ENCODE peak calls at places on chromosomes 13 and 19, in four cellular contexts. K is cardiac fibroblast, E is foreskin fibroblast, R is fibroblast of lung. P is an unnamed sample.
A peak's percentile ranks its signal among the peaks of the same experiment; 100 is the strongest.

GRCh38 chr19:38221421-38221820 is 2.6 kb downstream of the DPF1 start:
- DNase-seq in K (no peak), E (no peak), R (no peak), P (no peak)

GRCh38 chr13:98975822-98976261 is 2.0 kb downstream of the DOCK9 start:
- DNase-seq in K (peak; percentile 41), E (no peak), R (no peak), P (peak; percentile 15)

GRCh38 chr13:36261976-36262375 is 35.6 kb downstream of the CCDC169 start:
- DNase-seq in K (peak; percentile 73), E (peak; percentile 11), R (peak; percentile 37), P (no peak)

GRCh38 chr19:33298146-33298911 is 4.0 kb downstream of the CEBPA start:
- DNase-seq in K (no peak), E (no peak), R (no peak), P (no peak)

GRCh38 chr13:24631922-24632321 is 48.3 kb upstream of the ATP12A start:
- DNase-seq in K (no peak), E (no peak), R (no peak), P (no peak)

GRCh38 chr13:108342369-108343289 is 73.1 kb downstream of the TNFSF13B start:
- DNase-seq in K (peak; percentile 68), E (peak; percentile 4), R (peak; percentile 53), P (peak; percentile 55)

GRCh38 chr13:90933097-90933826 is 414.2 kb upstream of the MIR17HG start:
- DNase-seq in K (no peak), E (no peak), R (no peak), P (no peak)

GRCh38 chr13:65783383-65783782 is 1446.8 kb downstream of the PCDH9 start:
- DNase-seq in K (no peak), E (no peak), R (no peak), P (no peak)

GRCh38 chr19:46493236-46494114 is 2.2 kb downstream of the PNMA8B start:
- DNase-seq in K (peak; percentile 20), E (no peak), R (no peak), P (no peak)

GRCh38 chr19:3471954-3472655 is 8.2 kb downstream of the SMIM24 start:
- DNase-seq in K (no peak), E (no peak), R (peak; percentile 17), P (no peak)

GRCh38 chr19:49222528-49222927 is 64.9 kb downstream of the TRPM4 start:
- DNase-seq in K (no peak), E (no peak), R (no peak), P (no peak)

GRCh38 chr19:14375055-14375581 is 6.1 kb upstream of the ADGRE5 start:
- DNase-seq in K (no peak), E (no peak), R (no peak), P (no peak)

GRCh38 chr13:51058461-51059167 is 52.5 kb downstream of the C13orf42 start:
- DNase-seq in K (no peak), E (no peak), R (no peak), P (peak; percentile 30)

GRCh38 chr13:65555973-65556372 is 1674.2 kb downstream of the PCDH9 start:
- DNase-seq in K (no peak), E (no peak), R (no peak), P (no peak)

GRCh38 chr13:33723772-33724435 is 94.0 kb upstream of the RFC3 start:
- DNase-seq in K (peak; percentile 94), E (peak; percentile 74), R (peak; percentile 91), P (peak; percentile 82)

GRCh38 chr13:22812793-22813192 is 368.0 kb upstream of the SGCG start:
- DNase-seq in K (no peak), E (no peak), R (no peak), P (no peak)

GRCh38 chr19:49847731-49848696 is 2.9 kb upstream of the PTOV1 start:
- DNase-seq in K (peak; percentile 93), E (peak; percentile 82), R (peak; percentile 90), P (peak; percentile 92)

GRCh38 chr13:20550799-20551198 is 16.2 kb upstream of the IFT88 start:
- DNase-seq in K (no peak), E (peak; percentile 3), R (no peak), P (peak; percentile 7)

GRCh38 chr19:6354098-6354674 is 7.1 kb upstream of the CLPP start:
- DNase-seq in K (peak; percentile 43), E (no peak), R (peak; percentile 22), P (no peak)

GRCh38 chr13:88162076-88162702 is 491.0 kb downstream of the SLITRK5 start:
- DNase-seq in K (no peak), E (no peak), R (no peak), P (no peak)

GRCh38 chr19:2573916-2574315 is 98.0 kb downstream of the GADD45B start:
- DNase-seq in K (no peak), E (no peak), R (no peak), P (no peak)

GRCh38 chr13:113927661-113928581 is 46.0 kb downstream of the C13orf46 start:
- DNase-seq in K (peak; percentile 84), E (peak; percentile 98), R (peak; percentile 97), P (peak; percentile 89)

GRCh38 chr19:7550169-7550770 is 14.8 kb downstream of the PNPLA6 start:
- DNase-seq in K (no peak), E (no peak), R (no peak), P (no peak)

GRCh38 chr19:3075605-3076431 is 13.5 kb upstream of the TLE5 start:
- DNase-seq in K (peak; percentile 33), E (no peak), R (no peak), P (no peak)

GRCh38 chr13:24234200-24234915 is 73.8 kb downstream of the SPATA13 start:
- DNase-seq in K (no peak), E (no peak), R (no peak), P (no peak)

GRCh38 chr13:49669735-49670309 is 21.5 kb downstream of the EBPL start:
- DNase-seq in K (peak; percentile 75), E (peak; percentile 63), R (peak; percentile 86), P (peak; percentile 79)

GRCh38 chr13:20312292-20312691 is 80.2 kb upstream of the GJB6 start:
- DNase-seq in K (no peak), E (no peak), R (no peak), P (no peak)

GRCh38 chr19:47230921-47231214 is at the start of gene BBC3:
- DNase-seq in K (no peak), E (no peak), R (no peak), P (no peak)

GRCh38 chr19:2636897-2637683 is 65.4 kb downstream of the GNG7 start:
- DNase-seq in K (peak; percentile 60), E (no peak), R (peak; percentile 41), P (peak; percentile 42)

GRCh38 chr13:112012004-112012704 is 54.8 kb upstream of the SOX1 start:
- DNase-seq in K (no peak), E (no peak), R (no peak), P (no peak)

GRCh38 chr19:46404039-46404883 is 9.1 kb downstream of the CCDC8 start:
- DNase-seq in K (no peak), E (peak; percentile 55), R (peak; percentile 63), P (peak; percentile 34)

GRCh38 chr19:33755314-33756020 is 41.2 kb upstream of the KCTD15 start:
- DNase-seq in K (no peak), E (no peak), R (no peak), P (no peak)

GRCh38 chr13:34124912-34125311 is 307.0 kb downstream of the RFC3 start:
- DNase-seq in K (no peak), E (no peak), R (no peak), P (no peak)

GRCh38 chr13:65913173-65913572 is 1317.0 kb downstream of the PCDH9 start:
- DNase-seq in K (peak; percentile 95), E (peak; percentile 85), R (peak; percentile 88), P (peak; percentile 90)

GRCh38 chr19:43300876-43301765 is 31.8 kb upstream of the PSG9 start:
- DNase-seq in K (peak; percentile 27), E (no peak), R (no peak), P (no peak)

GRCh38 chr19:51146751-51147150 is 4.7 kb downstream of the SIGLEC7 start:
- DNase-seq in K (no peak), E (no peak), R (no peak), P (no peak)

GRCh38 chr19:51150627-51151026 is 8.5 kb downstream of the SIGLEC7 start:
- DNase-seq in K (no peak), E (no peak), R (no peak), P (no peak)

GRCh38 chr19:51147663-51148062 is 5.6 kb downstream of the SIGLEC7 start:
- DNase-seq in K (no peak), E (no peak), R (no peak), P (no peak)

GRCh38 chr19:51145926-51146493 is 3.9 kb downstream of the SIGLEC7 start:
- DNase-seq in K (no peak), E (no peak), R (no peak), P (no peak)

GRCh38 chr19:51148571-51148970 is 6.5 kb downstream of the SIGLEC7 start:
- DNase-seq in K (no peak), E (no peak), R (no peak), P (no peak)
- TF ChIP-seq CTCF in K (no peak), E (no peak), R (no peak), P (no peak)

DNA sequence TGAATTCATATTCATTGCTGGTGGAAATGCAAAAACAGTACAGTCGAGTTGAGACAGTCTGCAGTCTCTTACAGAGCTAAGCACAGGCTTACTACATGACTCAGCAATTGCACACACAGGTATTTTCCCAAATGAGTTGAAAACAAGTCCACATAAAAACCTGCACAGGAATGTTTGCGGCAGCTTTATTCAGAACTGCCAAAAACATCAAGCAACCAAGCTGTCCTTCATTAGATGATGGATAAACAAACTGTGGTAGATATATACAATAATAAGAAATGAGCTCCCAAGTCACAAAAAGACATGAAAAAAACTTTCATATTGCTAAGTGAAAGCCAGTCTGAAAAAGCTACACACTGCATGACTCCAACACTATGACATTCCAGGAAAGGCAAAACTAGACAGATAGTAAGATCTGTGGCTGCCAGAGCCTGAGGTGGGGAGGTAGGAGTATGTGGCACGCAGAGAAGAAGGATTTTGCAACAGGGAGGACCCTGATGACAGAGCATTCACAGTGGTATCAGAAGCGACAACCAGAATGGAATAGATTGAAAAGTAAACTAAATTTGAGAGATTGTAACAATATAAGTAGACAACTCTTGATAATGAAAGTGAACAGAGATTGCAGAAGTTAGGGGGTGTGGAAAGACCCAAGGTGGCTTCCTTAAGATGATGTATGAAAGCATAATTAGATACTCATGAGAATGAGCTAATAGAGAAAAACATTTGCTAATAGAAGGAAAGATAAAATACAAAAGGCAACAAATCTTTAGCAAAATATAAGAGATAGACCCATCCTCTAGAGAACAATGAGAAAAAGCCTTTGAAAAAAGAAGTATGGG is 52.7 kb downstream of the TSC22D1 start:
- DNase-seq in K (peak; percentile 84), E (peak; percentile 3), R (peak; percentile 44), P (peak; percentile 79)
- H3K4me3 ChIP-seq in K (peak overlapping the region; percentile 22), E (no peak overlapping the region), R (no peak overlapping the region), P (no peak overlapping the region)

GRCh38 chr13:107296804-107297203 is 728.9 kb upstream of the ARGLU1 start:
- DNase-seq in K (peak; percentile 5), E (no peak), R (peak; percentile 26), P (peak; percentile 15)

GRCh38 chr13:107305178-107305577 is 737.2 kb upstream of the ARGLU1 start:
- DNase-seq in K (no peak), E (no peak), R (no peak), P (no peak)

GRCh38 chr13:107299717-107300116 is 731.8 kb upstream of the ARGLU1 start:
- DNase-seq in K (no peak), E (no peak), R (no peak), P (no peak)

GRCh38 chr13:107301724-107302374 is 733.9 kb upstream of the ARGLU1 start:
- DNase-seq in K (no peak), E (no peak), R (peak; percentile 26), P (no peak)
- TF ChIP-seq CTCF in K (no peak), E (no peak), R (peak; percentile 18), P (no peak)

DNA sequence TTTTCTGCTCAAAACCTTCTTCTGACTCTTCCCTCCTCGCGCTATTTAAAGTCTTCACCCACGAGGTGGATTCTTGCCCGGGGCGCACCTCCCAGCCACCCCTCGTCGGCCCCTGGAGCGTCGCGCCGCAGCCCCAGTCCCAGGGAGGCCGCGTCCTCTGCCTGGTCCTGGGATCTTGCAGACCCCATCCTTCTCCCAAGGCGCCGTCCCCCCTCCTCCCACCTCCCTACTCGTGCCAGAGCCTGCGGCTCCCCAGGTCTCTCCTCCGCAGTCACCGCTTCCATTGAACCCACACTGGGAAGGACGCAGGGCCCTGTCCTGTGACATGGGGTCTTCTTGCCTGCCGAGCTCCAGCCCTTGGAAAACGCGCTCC is 472 bp downstream of the ZNF808 start:
- DNase-seq in K (no peak), E (no peak), R (peak; percentile 2), P (peak; percentile 0)
- H3K4me3 ChIP-seq in K (peak overlapping the region; percentile 80), E (peak overlapping the region; percentile 63), R (peak overlapping the region; percentile 85), P (peak overlapping the region; percentile 85)